ENCODE peak calls at places on chromosomes 3 and 15, in five cellular contexts. One of them, this sample, is unnamed.

GRCh38 chr3:97278506-97278905 is 464.1 kb downstream of the EPHA6 start:
- DNase-seq in fibroblast of lung: no peak
- DNase-seq in OCI-LY7: no peak
- DNase-seq in sigmoid colon: no peak
- DNase-seq in lower lobe of right lung: no peak
- DNase-seq in this sample: no peak

GRCh38 chr3:38054166-38054991 is 15.4 kb downstream of the DLEC1 start:
- DNase-seq in sigmoid colon: no peak
- DNase-seq in fibroblast of lung: no peak
- DNase-seq in OCI-LY7: no peak
- DNase-seq in lower lobe of right lung: peak
- DNase-seq in this sample: no peak

GRCh38 chr3:141388823-141389617 is 20.7 kb downstream of the ZBTB38 start:
- DNase-seq in lower lobe of right lung: no peak
- DNase-seq in OCI-LY7: no peak
- DNase-seq in fibroblast of lung: peak
- DNase-seq in sigmoid colon: no peak
- DNase-seq in this sample: no peak

GRCh38 chr3:110868106-110868505 is 203.5 kb upstream of the NECTIN3 start:
- DNase-seq in OCI-LY7: no peak
- DNase-seq in fibroblast of lung: no peak
- DNase-seq in sigmoid colon: no peak
- DNase-seq in lower lobe of right lung: no peak
- DNase-seq in this sample: no peak

GRCh38 chr3:72329354-72329753 is 518.9 kb downstream of the SHQ1 start:
- DNase-seq in fibroblast of lung: peak
- DNase-seq in sigmoid colon: peak
- DNase-seq in lower lobe of right lung: no peak
- DNase-seq in OCI-LY7: no peak
- DNase-seq in this sample: no peak

GRCh38 chr3:1734494-1735122 is 364.1 kb upstream of the CNTN4 start:
- DNase-seq in lower lobe of right lung: no peak
- DNase-seq in OCI-LY7: no peak
- DNase-seq in fibroblast of lung: no peak
- DNase-seq in sigmoid colon: no peak
- DNase-seq in this sample: no peak

GRCh38 chr3:43062040-43062555 is 43.8 kb downstream of the POMGNT2 start:
- DNase-seq in sigmoid colon: no peak
- DNase-seq in lower lobe of right lung: no peak
- DNase-seq in fibroblast of lung: no peak
- DNase-seq in OCI-LY7: no peak
- DNase-seq in this sample: no peak

GRCh38 chr3:196287066-196287404 is 491 bp downstream of the PCYT1A start:
- DNase-seq in sigmoid colon: peak
- DNase-seq in OCI-LY7: peak
- DNase-seq in lower lobe of right lung: no peak
- DNase-seq in fibroblast of lung: peak
- DNase-seq in this sample: no peak

GRCh38 chr3:46361408-46362283 is 7.7 kb downstream of the CCR2 start:
- DNase-seq in sigmoid colon: peak
- DNase-seq in lower lobe of right lung: no peak
- DNase-seq in fibroblast of lung: no peak
- DNase-seq in OCI-LY7: no peak
- DNase-seq in this sample: peak

GRCh38 chr15:31024979-31025378 is 33.6 kb upstream of the MTMR10 start:
- DNase-seq in OCI-LY7: no peak
- DNase-seq in fibroblast of lung: no peak
- DNase-seq in sigmoid colon: no peak
- DNase-seq in lower lobe of right lung: no peak
- DNase-seq in this sample: no peak

GRCh38 chr3:55077726-55078125 is 149.9 kb upstream of the LRTM1 start:
- DNase-seq in fibroblast of lung: no peak
- DNase-seq in sigmoid colon: no peak
- DNase-seq in lower lobe of right lung: no peak
- DNase-seq in OCI-LY7: no peak
- DNase-seq in this sample: no peak

GRCh38 chr3:58161435-58162398 is 49.1 kb downstream of the DNASE1L3 start:
- DNase-seq in sigmoid colon: peak
- DNase-seq in lower lobe of right lung: no peak
- DNase-seq in fibroblast of lung: peak
- DNase-seq in OCI-LY7: no peak
- DNase-seq in this sample: peak

GRCh38 chr15:45919806-45920205 is 285.0 kb downstream of the SQOR start:
- DNase-seq in sigmoid colon: no peak
- DNase-seq in lower lobe of right lung: peak
- DNase-seq in OCI-LY7: no peak
- DNase-seq in fibroblast of lung: peak
- DNase-seq in this sample: no peak

GRCh38 chr15:60803059-60803458 is 324.1 kb upstream of the ICE2 start:
- DNase-seq in fibroblast of lung: no peak
- DNase-seq in lower lobe of right lung: no peak
- DNase-seq in sigmoid colon: no peak
- DNase-seq in OCI-LY7: no peak
- DNase-seq in this sample: no peak

GRCh38 chr3:196406806-196407470 is 25.3 kb downstream of the UBXN7 start:
- DNase-seq in OCI-LY7: no peak
- DNase-seq in fibroblast of lung: peak
- DNase-seq in sigmoid colon: no peak
- DNase-seq in lower lobe of right lung: no peak
- DNase-seq in this sample: no peak

GRCh38 chr3:141963301-141963700 is 86.9 kb downstream of the ATP1B3 start:
- DNase-seq in fibroblast of lung: no peak
- DNase-seq in lower lobe of right lung: no peak
- DNase-seq in OCI-LY7: no peak
- DNase-seq in sigmoid colon: no peak
- DNase-seq in this sample: no peak

GRCh38 chr15:48868549-48868948 is 9.4 kb upstream of the EID1 start:
- DNase-seq in lower lobe of right lung: no peak
- DNase-seq in OCI-LY7: no peak
- DNase-seq in fibroblast of lung: peak
- DNase-seq in sigmoid colon: no peak
- DNase-seq in this sample: peak

GRCh38 chr3:18246336-18247060 is 178.6 kb downstream of the SATB1 start:
- DNase-seq in lower lobe of right lung: no peak
- DNase-seq in fibroblast of lung: no peak
- DNase-seq in sigmoid colon: no peak
- DNase-seq in OCI-LY7: no peak
- DNase-seq in this sample: no peak

GRCh38 chr3:133040696-133041523 is 2.7 kb downstream of the TMEM108 start:
- DNase-seq in OCI-LY7: peak
- DNase-seq in sigmoid colon: peak
- DNase-seq in fibroblast of lung: peak
- DNase-seq in lower lobe of right lung: peak
- DNase-seq in this sample: peak
- TF ChIP-seq CTCF in OCI-LY7: peak
- TF ChIP-seq CTCF in sigmoid colon: peak
- TF ChIP-seq CTCF in fibroblast of lung: peak
- TF ChIP-seq CTCF in lower lobe of right lung: peak
- TF ChIP-seq CTCF in this sample: peak

GRCh38 chr3:160226740-160227048 is 1.5 kb downstream of the C3orf80 start:
- DNase-seq in lower lobe of right lung: no peak
- DNase-seq in fibroblast of lung: no peak
- DNase-seq in sigmoid colon: no peak
- DNase-seq in OCI-LY7: no peak
- DNase-seq in this sample: no peak
- H3K4me3 ChIP-seq in lower lobe of right lung: peak
- H3K4me3 ChIP-seq in fibroblast of lung: no peak
- H3K4me3 ChIP-seq in sigmoid colon: peak
- H3K4me3 ChIP-seq in OCI-LY7: no peak
- H3K4me3 ChIP-seq in this sample: no peak

GRCh38 chr3:170976190-170976519 is 50.4 kb downstream of the SLC2A2 start:
- DNase-seq in sigmoid colon: no peak
- DNase-seq in fibroblast of lung: no peak
- DNase-seq in lower lobe of right lung: no peak
- DNase-seq in OCI-LY7: no peak
- DNase-seq in this sample: no peak

GRCh38 chr3:170977911-170978310 is 48.6 kb downstream of the SLC2A2 start:
- DNase-seq in sigmoid colon: no peak
- DNase-seq in fibroblast of lung: no peak
- DNase-seq in lower lobe of right lung: no peak
- DNase-seq in OCI-LY7: no peak
- DNase-seq in this sample: peak

GRCh38 chr3:170978335-170978745 is 48.2 kb downstream of the SLC2A2 start:
- DNase-seq in lower lobe of right lung: no peak
- DNase-seq in sigmoid colon: no peak
- DNase-seq in fibroblast of lung: no peak
- DNase-seq in OCI-LY7: no peak
- DNase-seq in this sample: no peak

GRCh38 chr3:170982733-170983132 is 43.8 kb downstream of the SLC2A2 start:
- DNase-seq in OCI-LY7: no peak
- DNase-seq in lower lobe of right lung: no peak
- DNase-seq in fibroblast of lung: no peak
- DNase-seq in sigmoid colon: no peak
- DNase-seq in this sample: no peak

DNA sequence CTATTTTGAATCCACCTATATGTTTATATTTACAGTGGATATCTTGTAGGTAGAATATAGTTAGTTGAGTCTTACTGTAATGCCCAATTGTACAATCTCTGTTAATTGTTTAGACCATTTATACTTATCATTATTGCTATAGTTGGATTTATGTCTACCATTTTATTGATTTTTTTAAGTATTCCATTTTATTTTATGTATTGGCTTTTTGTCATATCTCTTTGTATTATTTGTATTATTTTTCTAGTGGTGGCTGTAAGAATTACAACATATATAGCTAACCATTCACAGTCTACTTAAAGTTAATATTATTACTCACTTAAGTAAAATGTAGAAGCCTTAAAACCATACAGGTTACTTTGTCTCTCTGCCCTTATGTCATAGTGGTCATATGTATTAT is 46.1 kb downstream of the SLC2A2 start:
- DNase-seq in fibroblast of lung: no peak
- DNase-seq in lower lobe of right lung: no peak
- DNase-seq in OCI-LY7: no peak
- DNase-seq in sigmoid colon: no peak
- DNase-seq in this sample: no peak
- TF ChIP-seq CTCF in fibroblast of lung: no peak
- TF ChIP-seq CTCF in lower lobe of right lung: no peak
- TF ChIP-seq CTCF in OCI-LY7: peak
- TF ChIP-seq CTCF in sigmoid colon: no peak
- TF ChIP-seq CTCF in this sample: no peak

GRCh38 chr3:108300103-108300849 is 3.9 kb downstream of the HHLA2 start:
- DNase-seq in OCI-LY7: no peak
- DNase-seq in sigmoid colon: no peak
- DNase-seq in fibroblast of lung: no peak
- DNase-seq in lower lobe of right lung: no peak
- DNase-seq in this sample: no peak

GRCh38 chr3:108298056-108298455 is 1.7 kb downstream of the HHLA2 start:
- DNase-seq in lower lobe of right lung: no peak
- DNase-seq in fibroblast of lung: no peak
- DNase-seq in sigmoid colon: no peak
- DNase-seq in OCI-LY7: no peak
- DNase-seq in this sample: no peak

GRCh38 chr3:108293858-108294257 is 2.5 kb upstream of the HHLA2 start:
- DNase-seq in sigmoid colon: no peak
- DNase-seq in fibroblast of lung: no peak
- DNase-seq in OCI-LY7: no peak
- DNase-seq in lower lobe of right lung: no peak
- DNase-seq in this sample: no peak

GRCh38 chr3:108296239-108296638 is at the start of gene HHLA2:
- DNase-seq in lower lobe of right lung: no peak
- DNase-seq in fibroblast of lung: no peak
- DNase-seq in OCI-LY7: no peak
- DNase-seq in sigmoid colon: no peak
- DNase-seq in this sample: no peak

GRCh38 chr3:108297636-108298035 is 1.3 kb downstream of the HHLA2 start:
- DNase-seq in lower lobe of right lung: no peak
- DNase-seq in fibroblast of lung: no peak
- DNase-seq in sigmoid colon: no peak
- DNase-seq in OCI-LY7: no peak
- DNase-seq in this sample: no peak
- H3K4me3 ChIP-seq in lower lobe of right lung: no peak
- H3K4me3 ChIP-seq in fibroblast of lung: no peak
- H3K4me3 ChIP-seq in sigmoid colon: no peak
- H3K4me3 ChIP-seq in OCI-LY7: no peak
- H3K4me3 ChIP-seq in this sample: no peak

GRCh38 chr3:181354140-181354539 is 357.6 kb upstream of the SOX2 start:
- DNase-seq in fibroblast of lung: no peak
- DNase-seq in OCI-LY7: peak
- DNase-seq in lower lobe of right lung: no peak
- DNase-seq in sigmoid colon: no peak
- DNase-seq in this sample: no peak
- TF ChIP-seq CTCF in fibroblast of lung: no peak
- TF ChIP-seq CTCF in OCI-LY7: peak
- TF ChIP-seq CTCF in lower lobe of right lung: no peak
- TF ChIP-seq CTCF in sigmoid colon: no peak
- TF ChIP-seq CTCF in this sample: no peak

GRCh38 chr15:32825219-32825618 is 107.4 kb downstream of the GREM1 start:
- DNase-seq in lower lobe of right lung: no peak
- DNase-seq in OCI-LY7: no peak
- DNase-seq in sigmoid colon: no peak
- DNase-seq in fibroblast of lung: peak
- DNase-seq in this sample: no peak
- H3K4me3 ChIP-seq in lower lobe of right lung: no peak
- H3K4me3 ChIP-seq in OCI-LY7: no peak
- H3K4me3 ChIP-seq in sigmoid colon: no peak
- H3K4me3 ChIP-seq in fibroblast of lung: no peak
- H3K4me3 ChIP-seq in this sample: no peak

GRCh38 chr3:113534365-113534764 is 2.0 kb downstream of the SIDT1 start:
- DNase-seq in sigmoid colon: no peak
- DNase-seq in OCI-LY7: no peak
- DNase-seq in fibroblast of lung: no peak
- DNase-seq in lower lobe of right lung: no peak
- DNase-seq in this sample: no peak

GRCh38 chr3:113531826-113532697 is at the start of gene SIDT1:
- DNase-seq in OCI-LY7: peak
- DNase-seq in lower lobe of right lung: peak
- DNase-seq in sigmoid colon: no peak
- DNase-seq in fibroblast of lung: no peak
- DNase-seq in this sample: peak

GRCh38 chr3:113535898-113536297 is 3.5 kb downstream of the SIDT1 start:
- DNase-seq in lower lobe of right lung: no peak
- DNase-seq in sigmoid colon: no peak
- DNase-seq in OCI-LY7: no peak
- DNase-seq in fibroblast of lung: no peak
- DNase-seq in this sample: no peak

GRCh38 chr3:113533534-113533892 is 1.2 kb downstream of the SIDT1 start:
- DNase-seq in OCI-LY7: peak
- DNase-seq in sigmoid colon: no peak
- DNase-seq in fibroblast of lung: no peak
- DNase-seq in lower lobe of right lung: no peak
- DNase-seq in this sample: peak

GRCh38 chr3:113532698-113533533 is 561 bp downstream of the SIDT1 start:
- DNase-seq in OCI-LY7: peak
- DNase-seq in fibroblast of lung: no peak
- DNase-seq in sigmoid colon: no peak
- DNase-seq in lower lobe of right lung: peak
- DNase-seq in this sample: peak
- TF ChIP-seq CTCF in OCI-LY7: peak
- TF ChIP-seq CTCF in fibroblast of lung: peak
- TF ChIP-seq CTCF in sigmoid colon: no peak
- TF ChIP-seq CTCF in lower lobe of right lung: no peak
- TF ChIP-seq CTCF in this sample: no peak

DNA sequence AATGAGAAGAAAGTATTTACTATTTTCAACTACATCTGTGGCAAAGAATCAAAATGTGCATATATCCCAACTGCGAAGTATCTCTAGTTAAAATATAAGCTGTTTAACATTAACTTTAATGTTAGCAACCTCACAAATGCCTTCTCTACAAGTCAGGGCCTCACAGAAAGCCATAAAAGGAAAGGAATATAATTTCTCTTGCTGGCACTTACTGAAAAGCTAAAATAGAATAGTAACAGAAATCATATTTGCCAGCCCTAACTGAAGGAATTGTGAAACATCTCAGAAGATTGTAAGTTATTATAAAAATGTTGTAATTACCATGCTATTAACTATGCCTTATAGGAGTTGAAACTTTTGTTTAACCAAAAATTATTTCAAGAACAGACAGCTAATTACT is 65.1 kb upstream of the MBNL1 start:
- DNase-seq in lower lobe of right lung: no peak
- DNase-seq in fibroblast of lung: peak
- DNase-seq in OCI-LY7: no peak
- DNase-seq in sigmoid colon: no peak
- DNase-seq in this sample: peak
- H3K4me3 ChIP-seq in lower lobe of right lung: peak
- H3K4me3 ChIP-seq in fibroblast of lung: no peak
- H3K4me3 ChIP-seq in OCI-LY7: peak
- H3K4me3 ChIP-seq in sigmoid colon: peak
- H3K4me3 ChIP-seq in this sample: peak